ENCODE peak calls at places on chromosomes 4 and X, in ten cellular contexts. M, O, B, X, C, G, L, Y, T and H are unnamed samples.

GRCh38 chr4:186627226-186627865 is 72.0 kb upstream of the MTNR1A start:
- DNase-seq in M (no peak), O (no peak), B (no peak), X (no peak), C (no peak), G (no peak), L (no peak), Y (peak; percentile 18), T (peak; percentile 49), H (no peak)

GRCh38 chr4:108426493-108426892 is 193.9 kb upstream of the RPL34 start:
- DNase-seq in M (no peak), O (no peak), B (no peak), X (no peak), C (no peak), G (peak; percentile 13), L (no peak), Y (no peak), T (peak; percentile 69), H (no peak)

GRCh38 chrX:12901486-12901885 is 4.9 kb upstream of the TLR8 start:
- DNase-seq in M (peak; percentile 65), O (peak; percentile 74), B (peak; percentile 22), X (peak; percentile 40), C (peak; percentile 40), G (no peak), L (peak; percentile 48), Y (peak; percentile 62), T (peak; percentile 32), H (no peak)

GRCh38 chr4:20840648-20841190 is 140.5 kb downstream of the PACRGL start:
- DNase-seq in M (no peak), O (no peak), B (no peak), X (no peak), C (no peak), G (no peak), L (no peak), Y (peak; percentile 14), T (no peak), H (no peak)

GRCh38 chr4:125461676-125462363 is 147.1 kb downstream of the FAT4 start:
- DNase-seq in M (no peak), O (no peak), B (no peak), X (no peak), C (no peak), G (no peak), L (no peak), Y (no peak), T (no peak), H (no peak)

GRCh38 chr4:173185832-173186545 is 17.4 kb downstream of the GALNT7 start:
- DNase-seq in M (peak; percentile 52), O (no peak), B (no peak), X (no peak), C (no peak), G (no peak), L (no peak), Y (peak; percentile 14), T (no peak), H (no peak)

GRCh38 chr4:40547446-40548132 is 82.1 kb downstream of the RBM47 start:
- DNase-seq in M (no peak), O (no peak), B (no peak), X (no peak), C (no peak), G (no peak), L (no peak), Y (no peak), T (no peak), H (no peak)

GRCh38 chr4:90546114-90546513 is 418.9 kb downstream of the CCSER1 start:
- DNase-seq in M (no peak), O (no peak), B (no peak), X (no peak), C (no peak), G (no peak), L (no peak), Y (peak; percentile 3), T (no peak), H (no peak)

GRCh38 chrX:47992093-47992375 is 11.8 kb downstream of the ZNF182 start:
- DNase-seq in M (no peak), O (no peak), B (no peak), X (no peak), C (no peak), G (no peak), L (no peak), Y (no peak), T (no peak), H (no peak)

GRCh38 chr4:58093352-58093751 is 983.2 kb upstream of the IGFBP7 start:
- DNase-seq in M (no peak), O (no peak), B (no peak), X (no peak), C (no peak), G (no peak), L (peak; percentile 11), Y (no peak), T (no peak), H (no peak)

GRCh38 chr4:124640037-124640730 is 72.3 kb downstream of the ANKRD50 start:
- DNase-seq in M (no peak), O (no peak), B (no peak), X (no peak), C (no peak), G (peak; percentile 20), L (no peak), Y (peak; percentile 88), T (peak; percentile 85), H (peak; percentile 79)

GRCh38 chr4:185591679-185592141 is 56.4 kb upstream of the PDLIM3 start:
- DNase-seq in M (no peak), O (no peak), B (no peak), X (no peak), C (no peak), G (no peak), L (no peak), Y (peak; percentile 80), T (no peak), H (no peak)

GRCh38 chrX:78548012-78548411 is 111.1 kb downstream of the RTL3 start:
- DNase-seq in M (no peak), O (no peak), B (no peak), X (no peak), C (no peak), G (no peak), L (no peak), Y (peak; percentile 2), T (peak; percentile 49), H (no peak)

GRCh38 chrX:19557816-19558215 is 42.5 kb upstream of the MAP3K15 start:
- DNase-seq in M (no peak), O (no peak), B (no peak), X (no peak), C (no peak), G (no peak), L (no peak), Y (no peak), T (no peak), H (no peak)

GRCh38 chr4:15159477-15160019 is 157.3 kb downstream of the CPEB2 start:
- DNase-seq in M (no peak), O (no peak), B (no peak), X (no peak), C (no peak), G (no peak), L (no peak), Y (no peak), T (no peak), H (no peak)

GRCh38 chr4:86306816-86307215 is 53.0 kb downstream of the MAPK10 start:
- DNase-seq in M (no peak), O (no peak), B (no peak), X (no peak), C (no peak), G (peak; percentile 59), L (no peak), Y (peak; percentile 36), T (peak; percentile 76), H (no peak)

GRCh38 chrX:124726881-124727280 is 380.5 kb downstream of the SH2D1A start:
- DNase-seq in M (no peak), O (no peak), B (no peak), X (no peak), C (no peak), G (no peak), L (no peak), Y (no peak), T (no peak), H (no peak)

GRCh38 chr4:70688795-70689231 is 481 bp downstream of the UTP3 start:
- DNase-seq in M (peak; percentile 23), O (peak; percentile 11), B (no peak), X (no peak), C (no peak), G (no peak), L (no peak), Y (peak; percentile 20), T (no peak), H (no peak)

GRCh38 chrX:137915466-137915865 is 349.5 kb downstream of the ZIC3 start:
- DNase-seq in M (no peak), O (no peak), B (no peak), X (no peak), C (no peak), G (no peak), L (no peak), Y (no peak), T (no peak), H (no peak)
- H3K4me3 ChIP-seq in M (no peak overlapping the region), O (no peak overlapping the region), B (no peak overlapping the region), X (no peak overlapping the region), C (no peak overlapping the region), G (no peak overlapping the region), L (no peak overlapping the region), Y (no peak overlapping the region), T (no peak overlapping the region), H (no peak overlapping the region)

DNA sequence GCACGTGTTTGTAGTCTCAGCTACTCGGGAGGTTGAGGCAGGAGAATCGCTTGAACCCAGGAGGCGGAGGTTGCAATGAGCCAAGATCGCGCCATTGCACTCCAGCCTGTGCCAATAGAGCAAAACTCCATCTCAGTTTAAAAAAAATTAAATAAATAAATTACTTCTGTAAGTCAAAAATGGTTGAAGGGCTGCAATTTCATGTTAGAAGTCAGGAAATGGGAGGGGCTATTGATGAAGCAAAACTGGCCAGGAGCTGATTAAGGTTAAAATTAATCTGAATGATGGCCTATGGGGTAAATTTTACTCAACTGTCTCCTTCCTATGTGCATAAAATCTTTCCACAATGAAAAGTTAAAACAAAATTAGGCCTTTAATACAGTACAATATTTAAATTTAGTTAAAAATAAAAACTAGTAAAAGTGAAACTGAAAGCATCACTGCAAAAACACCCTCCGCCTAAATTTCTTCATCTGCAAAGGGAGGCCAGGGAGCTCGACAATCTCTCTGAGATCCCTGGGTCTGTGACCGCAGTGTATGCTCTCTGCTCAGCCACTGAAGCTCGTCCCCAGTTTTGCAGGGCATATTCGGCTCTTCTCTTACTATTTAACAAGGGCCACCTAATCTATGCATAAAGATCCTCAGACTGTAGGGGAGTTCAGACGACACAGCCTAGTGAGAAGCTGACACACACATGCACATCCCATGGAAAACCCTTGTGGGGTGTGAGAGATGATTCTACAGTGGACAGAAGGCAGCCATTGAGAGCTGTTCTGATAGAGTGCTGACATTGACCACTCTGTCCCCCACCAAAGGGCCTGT is 57.2 kb downstream of the IRF2 start:
- DNase-seq in M (no peak), O (peak; percentile 39), B (no peak), X (no peak), C (no peak), G (no peak), L (no peak), Y (no peak), T (no peak), H (no peak)
- H3K4me3 ChIP-seq in M (no peak overlapping the region), O (no peak overlapping the region), B (peak overlapping the region; percentile 29), X (no peak overlapping the region), C (peak overlapping the region; percentile 20), G (peak overlapping the region; percentile 9), L (no peak overlapping the region), Y (no peak overlapping the region), T (no peak overlapping the region), H (no peak overlapping the region)

GRCh38 chrX:54180403-54180802 is 2.7 kb downstream of the FAM120C start:
- DNase-seq in M (no peak), O (no peak), B (no peak), X (no peak), C (no peak), G (no peak), L (no peak), Y (peak; percentile 35), T (peak; percentile 27), H (no peak)
- H3K4me3 ChIP-seq in M (no peak overlapping the region), O (no peak overlapping the region), B (peak overlapping the region; percentile 78), X (no peak overlapping the region), C (no peak overlapping the region), G (no peak overlapping the region), L (no peak overlapping the region), Y (peak overlapping the region; percentile 65), T (peak overlapping the region; percentile 52), H (peak overlapping the region; percentile 63)

GRCh38 chr4:47031011-47031678 is at the start of gene GABRB1:
- DNase-seq in M (peak; percentile 78), O (peak; percentile 66), B (peak; percentile 9), X (peak; percentile 72), C (peak; percentile 46), G (no peak), L (peak; percentile 20), Y (peak; percentile 61), T (peak; percentile 70), H (peak; percentile 16)
- H3K4me3 ChIP-seq in M (peak within 1 kb of the TSS; percentile 94), O (peak within 1 kb of the TSS; percentile 23), B (peak within 1 kb of the TSS; percentile 6), X (peak within 1 kb of the TSS; percentile 66), C (peak within 1 kb of the TSS; percentile 50), G (peak within 1 kb of the TSS; percentile 37), L (peak within 1 kb of the TSS; percentile 68), Y (peak within 1 kb of the TSS; percentile 56), T (peak within 1 kb of the TSS; percentile 62), H (peak within 1 kb of the TSS; percentile 70)